ENCODE peak calls at places on chromosomes 3 and 15, in ten cellular contexts. One of them, this sample, is unnamed.

GRCh38 chr3:61743686-61744242 is 182.4 kb downstream of the PTPRG start:
- DNase-seq in mammary epithelial cell: no peak
- DNase-seq in cardiac fibroblast: no peak
- DNase-seq in WERI-Rb-1: no peak
- DNase-seq in choroid plexus epithelial cell: no peak
- DNase-seq in IMR-90: no peak
- DNase-seq in neural progenitor cell: no peak
- DNase-seq in H1: no peak
- DNase-seq in keratinocyte: no peak
- DNase-seq in GM06990: no peak
- DNase-seq in this sample: no peak

GRCh38 chr3:141071681-141072260 is 20.6 kb downstream of the SPSB4 start:
- DNase-seq in mammary epithelial cell: no peak
- DNase-seq in cardiac fibroblast: no peak
- DNase-seq in WERI-Rb-1: no peak
- DNase-seq in choroid plexus epithelial cell: no peak
- DNase-seq in IMR-90: no peak
- DNase-seq in neural progenitor cell: no peak
- DNase-seq in H1: no peak
- DNase-seq in keratinocyte: no peak
- DNase-seq in GM06990: no peak
- DNase-seq in this sample: no peak

GRCh38 chr15:47331796-47332480 is 385.4 kb upstream of the SEMA6D start:
- DNase-seq in mammary epithelial cell: peak; percentile 33
- DNase-seq in cardiac fibroblast: peak; percentile 15
- DNase-seq in WERI-Rb-1: no peak
- DNase-seq in choroid plexus epithelial cell: peak; percentile 66
- DNase-seq in IMR-90: peak; percentile 83
- DNase-seq in neural progenitor cell: no peak
- DNase-seq in H1: no peak
- DNase-seq in keratinocyte: no peak
- DNase-seq in GM06990: no peak
- DNase-seq in this sample: no peak

GRCh38 chr15:65540314-65540713 is 10.1 kb downstream of the HACD3 start:
- DNase-seq in mammary epithelial cell: no peak
- DNase-seq in cardiac fibroblast: no peak
- DNase-seq in WERI-Rb-1: no peak
- DNase-seq in choroid plexus epithelial cell: no peak
- DNase-seq in IMR-90: no peak
- DNase-seq in neural progenitor cell: no peak
- DNase-seq in H1: no peak
- DNase-seq in keratinocyte: no peak
- DNase-seq in GM06990: no peak
- DNase-seq in this sample: no peak

GRCh38 chr15:100703032-100703578 is 100.7 kb downstream of the ASB7 start:
- DNase-seq in mammary epithelial cell: peak; percentile 74
- DNase-seq in cardiac fibroblast: peak; percentile 66
- DNase-seq in WERI-Rb-1: no peak
- DNase-seq in choroid plexus epithelial cell: peak; percentile 93
- DNase-seq in IMR-90: peak; percentile 93
- DNase-seq in neural progenitor cell: no peak
- DNase-seq in H1: no peak
- DNase-seq in keratinocyte: no peak
- DNase-seq in GM06990: peak; percentile 49
- DNase-seq in this sample: no peak

GRCh38 chr3:140898340-140899180 is 43.1 kb upstream of the SLC25A36 start:
- DNase-seq in mammary epithelial cell: peak; percentile 75
- DNase-seq in cardiac fibroblast: peak; percentile 72
- DNase-seq in WERI-Rb-1: peak; percentile 16
- DNase-seq in choroid plexus epithelial cell: peak; percentile 97
- DNase-seq in IMR-90: peak; percentile 87
- DNase-seq in neural progenitor cell: peak; percentile 33
- DNase-seq in H1: no peak
- DNase-seq in keratinocyte: peak; percentile 1
- DNase-seq in GM06990: peak; percentile 10
- DNase-seq in this sample: peak; percentile 28

GRCh38 chr15:63288778-63289378 is 11.5 kb downstream of the APH1B start:
- DNase-seq in mammary epithelial cell: peak; percentile 36
- DNase-seq in cardiac fibroblast: peak; percentile 76
- DNase-seq in WERI-Rb-1: no peak
- DNase-seq in choroid plexus epithelial cell: peak; percentile 79
- DNase-seq in IMR-90: peak; percentile 69
- DNase-seq in neural progenitor cell: peak; percentile 53
- DNase-seq in H1: no peak
- DNase-seq in keratinocyte: no peak
- DNase-seq in GM06990: no peak
- DNase-seq in this sample: no peak

GRCh38 chr3:17771177-17772048 is 29.0 kb upstream of the TBC1D5 start:
- DNase-seq in mammary epithelial cell: no peak
- DNase-seq in cardiac fibroblast: peak; percentile 25
- DNase-seq in WERI-Rb-1: no peak
- DNase-seq in choroid plexus epithelial cell: peak; percentile 11
- DNase-seq in IMR-90: no peak
- DNase-seq in neural progenitor cell: no peak
- DNase-seq in H1: no peak
- DNase-seq in keratinocyte: no peak
- DNase-seq in GM06990: no peak
- DNase-seq in this sample: no peak

GRCh38 chr3:178152010-178152409 is 384.2 kb upstream of the KCNMB2 start:
- DNase-seq in mammary epithelial cell: no peak
- DNase-seq in cardiac fibroblast: peak; percentile 12
- DNase-seq in WERI-Rb-1: no peak
- DNase-seq in choroid plexus epithelial cell: peak; percentile 40
- DNase-seq in IMR-90: no peak
- DNase-seq in neural progenitor cell: no peak
- DNase-seq in H1: no peak
- DNase-seq in keratinocyte: no peak
- DNase-seq in GM06990: no peak
- DNase-seq in this sample: no peak

GRCh38 chr3:194203482-194204035 is 67.6 kb downstream of the HES1 start:
- DNase-seq in mammary epithelial cell: no peak
- DNase-seq in cardiac fibroblast: no peak
- DNase-seq in WERI-Rb-1: no peak
- DNase-seq in choroid plexus epithelial cell: no peak
- DNase-seq in IMR-90: no peak
- DNase-seq in neural progenitor cell: no peak
- DNase-seq in H1: peak; percentile 47
- DNase-seq in keratinocyte: no peak
- DNase-seq in GM06990: peak; percentile 56
- DNase-seq in this sample: no peak

GRCh38 chr3:13740795-13741194 is 139.1 kb downstream of the WNT7A start:
- DNase-seq in mammary epithelial cell: no peak
- DNase-seq in cardiac fibroblast: no peak
- DNase-seq in WERI-Rb-1: no peak
- DNase-seq in choroid plexus epithelial cell: no peak
- DNase-seq in IMR-90: no peak
- DNase-seq in neural progenitor cell: no peak
- DNase-seq in H1: no peak
- DNase-seq in keratinocyte: no peak
- DNase-seq in GM06990: no peak
- DNase-seq in this sample: no peak

GRCh38 chr15:59543721-59544547 is 67.6 kb upstream of the GCNT3 start:
- DNase-seq in mammary epithelial cell: no peak
- DNase-seq in cardiac fibroblast: no peak
- DNase-seq in WERI-Rb-1: no peak
- DNase-seq in choroid plexus epithelial cell: no peak
- DNase-seq in IMR-90: no peak
- DNase-seq in neural progenitor cell: no peak
- DNase-seq in H1: no peak
- DNase-seq in keratinocyte: no peak
- DNase-seq in GM06990: peak; percentile 73
- DNase-seq in this sample: no peak

GRCh38 chr3:122931636-122932035 is 95.9 kb downstream of the SEMA5B start:
- DNase-seq in mammary epithelial cell: peak; percentile 100
- DNase-seq in cardiac fibroblast: no peak
- DNase-seq in WERI-Rb-1: no peak
- DNase-seq in choroid plexus epithelial cell: no peak
- DNase-seq in IMR-90: no peak
- DNase-seq in neural progenitor cell: no peak
- DNase-seq in H1: no peak
- DNase-seq in keratinocyte: peak; percentile 100
- DNase-seq in GM06990: no peak
- DNase-seq in this sample: no peak

GRCh38 chr3:114615535-114616064 is 321.8 kb downstream of the TIGIT start:
- DNase-seq in mammary epithelial cell: no peak
- DNase-seq in cardiac fibroblast: no peak
- DNase-seq in WERI-Rb-1: no peak
- DNase-seq in choroid plexus epithelial cell: no peak
- DNase-seq in IMR-90: no peak
- DNase-seq in neural progenitor cell: no peak
- DNase-seq in H1: no peak
- DNase-seq in keratinocyte: no peak
- DNase-seq in GM06990: no peak
- DNase-seq in this sample: no peak

DNA sequence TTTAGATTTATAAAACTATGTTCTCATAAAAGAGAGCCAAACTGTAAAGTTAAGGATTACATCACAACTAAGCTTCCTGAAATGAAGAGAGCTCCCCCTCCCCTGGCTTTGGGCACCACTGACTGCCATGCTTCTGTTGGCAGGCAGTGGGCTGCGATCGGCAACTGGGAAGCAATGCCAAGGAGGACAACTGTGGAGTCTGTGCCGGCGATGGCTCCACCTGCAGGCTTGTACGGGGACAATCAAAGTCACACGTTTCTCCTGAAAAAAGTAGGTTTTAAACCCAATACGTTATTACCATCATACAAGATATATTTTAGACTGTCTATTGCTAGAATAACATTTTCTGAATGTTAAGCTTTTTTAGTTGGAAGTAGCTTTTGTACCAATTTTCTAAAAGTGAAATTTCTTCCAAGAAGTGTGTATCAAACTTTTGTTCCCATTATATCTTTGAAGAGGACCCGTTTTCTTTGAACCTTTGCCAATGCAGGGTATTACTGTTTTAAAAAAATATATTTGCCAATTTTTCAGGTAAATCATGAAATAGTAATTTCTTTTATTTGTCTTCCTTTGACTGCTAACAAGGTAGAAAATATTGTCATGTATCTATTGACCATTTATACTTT is 184.1 kb downstream of the ADAMTSL3 start:
- DNase-seq in mammary epithelial cell: peak; percentile 26
- DNase-seq in cardiac fibroblast: peak; percentile 43
- DNase-seq in WERI-Rb-1: peak; percentile 26
- DNase-seq in choroid plexus epithelial cell: peak; percentile 59
- DNase-seq in IMR-90: peak; percentile 14
- DNase-seq in neural progenitor cell: peak; percentile 66
- DNase-seq in H1: peak; percentile 64
- DNase-seq in keratinocyte: no peak
- DNase-seq in GM06990: peak; percentile 5
- DNase-seq in this sample: no peak
- TF ChIP-seq CTCF in mammary epithelial cell: peak; percentile 71
- TF ChIP-seq CTCF in cardiac fibroblast: peak; percentile 48
- TF ChIP-seq CTCF in WERI-Rb-1: peak; percentile 48
- TF ChIP-seq CTCF in choroid plexus epithelial cell: peak; percentile 81
- TF ChIP-seq CTCF in IMR-90: peak; percentile 33
- TF ChIP-seq CTCF in neural progenitor cell: peak; percentile 73
- TF ChIP-seq CTCF in H1: peak; percentile 85
- TF ChIP-seq CTCF in keratinocyte: peak; percentile 56
- TF ChIP-seq CTCF in GM06990: peak; percentile 62
- TF ChIP-seq CTCF in this sample: peak; percentile 63

GRCh38 chr3:126389792-126390142 is 4.9 kb upstream of the CFAP100 start:
- DNase-seq in mammary epithelial cell: no peak
- DNase-seq in cardiac fibroblast: no peak
- DNase-seq in WERI-Rb-1: no peak
- DNase-seq in choroid plexus epithelial cell: no peak
- DNase-seq in IMR-90: no peak
- DNase-seq in neural progenitor cell: no peak
- DNase-seq in H1: no peak
- DNase-seq in keratinocyte: no peak
- DNase-seq in GM06990: no peak
- DNase-seq in this sample: no peak
- H3K4me3 ChIP-seq in mammary epithelial cell: no peak overlapping the region
- H3K4me3 ChIP-seq in cardiac fibroblast: no peak overlapping the region
- H3K4me3 ChIP-seq in WERI-Rb-1: no peak overlapping the region
- H3K4me3 ChIP-seq in choroid plexus epithelial cell: no peak overlapping the region
- H3K4me3 ChIP-seq in IMR-90: no peak overlapping the region
- H3K4me3 ChIP-seq in neural progenitor cell: no peak overlapping the region
- H3K4me3 ChIP-seq in H1: no peak overlapping the region
- H3K4me3 ChIP-seq in keratinocyte: no peak overlapping the region
- H3K4me3 ChIP-seq in GM06990: no peak overlapping the region
- H3K4me3 ChIP-seq in this sample: peak overlapping the region; percentile 57

GRCh38 chr3:47406762-47407149 is 25.9 kb downstream of the PTPN23 start:
- DNase-seq in mammary epithelial cell: no peak
- DNase-seq in cardiac fibroblast: no peak
- DNase-seq in WERI-Rb-1: peak; percentile 94
- DNase-seq in choroid plexus epithelial cell: no peak
- DNase-seq in IMR-90: no peak
- DNase-seq in neural progenitor cell: no peak
- DNase-seq in H1: no peak
- DNase-seq in keratinocyte: no peak
- DNase-seq in GM06990: no peak
- DNase-seq in this sample: no peak
- TF ChIP-seq CTCF in mammary epithelial cell: no peak
- TF ChIP-seq CTCF in cardiac fibroblast: no peak
- TF ChIP-seq CTCF in WERI-Rb-1: peak; percentile 87
- TF ChIP-seq CTCF in choroid plexus epithelial cell: peak; percentile 9
- TF ChIP-seq CTCF in IMR-90: no peak
- TF ChIP-seq CTCF in neural progenitor cell: no peak
- TF ChIP-seq CTCF in H1: peak; percentile 41
- TF ChIP-seq CTCF in keratinocyte: peak; percentile 15
- TF ChIP-seq CTCF in GM06990: no peak
- TF ChIP-seq CTCF in this sample: no peak

GRCh38 chr3:128491900-128492352 is 1.1 kb downstream of the GATA2 start:
- DNase-seq in mammary epithelial cell: peak; percentile 17
- DNase-seq in cardiac fibroblast: no peak
- DNase-seq in WERI-Rb-1: no peak
- DNase-seq in choroid plexus epithelial cell: peak; percentile 20
- DNase-seq in IMR-90: no peak
- DNase-seq in neural progenitor cell: no peak
- DNase-seq in H1: no peak
- DNase-seq in keratinocyte: no peak
- DNase-seq in GM06990: no peak
- DNase-seq in this sample: no peak

GRCh38 chr3:128492353-128493220 is at the start of gene GATA2:
- DNase-seq in mammary epithelial cell: no peak
- DNase-seq in cardiac fibroblast: no peak
- DNase-seq in WERI-Rb-1: peak; percentile 59
- DNase-seq in choroid plexus epithelial cell: no peak
- DNase-seq in IMR-90: no peak
- DNase-seq in neural progenitor cell: peak; percentile 81
- DNase-seq in H1: peak; percentile 78
- DNase-seq in keratinocyte: no peak
- DNase-seq in GM06990: no peak
- DNase-seq in this sample: no peak

GRCh38 chr3:128489860-128490649 is 2.9 kb downstream of the GATA2 start:
- DNase-seq in mammary epithelial cell: peak; percentile 34
- DNase-seq in cardiac fibroblast: peak; percentile 45
- DNase-seq in WERI-Rb-1: peak; percentile 59
- DNase-seq in choroid plexus epithelial cell: peak; percentile 13
- DNase-seq in IMR-90: no peak
- DNase-seq in neural progenitor cell: peak; percentile 95
- DNase-seq in H1: peak; percentile 81
- DNase-seq in keratinocyte: no peak
- DNase-seq in GM06990: no peak
- DNase-seq in this sample: no peak

GRCh38 chr3:128490650-128491070 is 2.3 kb downstream of the GATA2 start:
- DNase-seq in mammary epithelial cell: no peak
- DNase-seq in cardiac fibroblast: no peak
- DNase-seq in WERI-Rb-1: no peak
- DNase-seq in choroid plexus epithelial cell: no peak
- DNase-seq in IMR-90: no peak
- DNase-seq in neural progenitor cell: no peak
- DNase-seq in H1: no peak
- DNase-seq in keratinocyte: no peak
- DNase-seq in GM06990: no peak
- DNase-seq in this sample: no peak

GRCh38 chr3:128491071-128491899 is 1.7 kb downstream of the GATA2 start:
- DNase-seq in mammary epithelial cell: no peak
- DNase-seq in cardiac fibroblast: no peak
- DNase-seq in WERI-Rb-1: no peak
- DNase-seq in choroid plexus epithelial cell: no peak
- DNase-seq in IMR-90: no peak
- DNase-seq in neural progenitor cell: peak; percentile 57
- DNase-seq in H1: peak; percentile 66
- DNase-seq in keratinocyte: no peak
- DNase-seq in GM06990: no peak
- DNase-seq in this sample: no peak
- H3K4me3 ChIP-seq in mammary epithelial cell: no peak overlapping the region
- H3K4me3 ChIP-seq in cardiac fibroblast: no peak overlapping the region
- H3K4me3 ChIP-seq in WERI-Rb-1: no peak overlapping the region
- H3K4me3 ChIP-seq in choroid plexus epithelial cell: no peak overlapping the region
- H3K4me3 ChIP-seq in IMR-90: no peak overlapping the region
- H3K4me3 ChIP-seq in neural progenitor cell: no peak overlapping the region
- H3K4me3 ChIP-seq in H1: no peak overlapping the region
- H3K4me3 ChIP-seq in keratinocyte: no peak overlapping the region
- H3K4me3 ChIP-seq in GM06990: no peak overlapping the region
- H3K4me3 ChIP-seq in this sample: no peak overlapping the region

This sample was measured in Panc1.